ENCODE peak calls at places on chromosomes 6 and 20, in ten cellular contexts. J is mammary epithelial cell; S is naive thymus-derived CD4-positive, alpha-beta T cell; Y is globus pallidus; G is activated CD4-positive, CD25-positive, alpha-beta regulatory T cell; A is adipocyte; I is HS-27A; Q is thoracic aorta; U is ovary; E is stimulated activated CD4-positive, alpha-beta T cell treated with anti-CD3 and anti-CD28 coated beads, Interleukin-2, amount 100 ng/mL, for 4 hours. M is an unnamed sample.

GRCh38 chr6:23349521-23350147 is 776.4 kb upstream of the NRSN1 start:
- DNase-seq in J (peak), S (no peak), Y (no peak), G (no peak), A (peak), I (peak), Q (no peak), U (no peak), E (no peak), M (peak)

GRCh38 chr6:39804666-39805065 is 12.5 kb downstream of the DAAM2 start:
- DNase-seq in J (peak), S (no peak), Y (no peak), G (no peak), A (peak), I (no peak), Q (no peak), U (no peak), E (no peak), M (no peak)

GRCh38 chr6:2715737-2716136 is 35.0 kb downstream of the MYLK4 start:
- DNase-seq in J (no peak), S (no peak), Y (no peak), G (no peak), A (no peak), I (no peak), Q (no peak), U (no peak), E (no peak), M (no peak)

GRCh38 chr6:41502607-41503434 is 43.4 kb upstream of the FOXP4 start:
- DNase-seq in J (no peak), S (no peak), Y (no peak), G (no peak), A (no peak), I (no peak), Q (no peak), U (peak), E (no peak), M (no peak)

GRCh38 chr6:139126255-139126654 is 8.6 kb upstream of the HECA start:
- DNase-seq in J (peak), S (no peak), Y (no peak), G (no peak), A (peak), I (no peak), Q (no peak), U (no peak), E (no peak), M (no peak)

GRCh38 chr6:165092881-165093595 is 216.4 kb downstream of the C6orf118 start:
- DNase-seq in J (no peak), S (no peak), Y (no peak), G (no peak), A (no peak), I (no peak), Q (no peak), U (no peak), E (no peak), M (no peak)

GRCh38 chr6:99614430-99615161 is 8.0 kb downstream of the PRDM13 start:
- DNase-seq in J (no peak), S (no peak), Y (no peak), G (no peak), A (no peak), I (no peak), Q (no peak), U (no peak), E (no peak), M (peak)

GRCh38 chr6:117130125-117130524 is 135.2 kb upstream of the VGLL2 start:
- DNase-seq in J (no peak), S (no peak), Y (no peak), G (no peak), A (no peak), I (no peak), Q (no peak), U (no peak), E (no peak), M (no peak)

GRCh38 chr6:21109421-21110178 is 484.0 kb upstream of the SOX4 start:
- DNase-seq in J (peak), S (no peak), Y (no peak), G (no peak), A (peak), I (peak), Q (no peak), U (no peak), E (no peak), M (no peak)

GRCh38 chr20:53070714-53071392 is 98.7 kb downstream of the TSHZ2 start:
- DNase-seq in J (no peak), S (no peak), Y (no peak), G (no peak), A (no peak), I (no peak), Q (no peak), U (no peak), E (peak), M (no peak)

GRCh38 chr20:19254956-19255355 is 42.5 kb downstream of the SLC24A3 start:
- DNase-seq in J (no peak), S (no peak), Y (no peak), G (no peak), A (peak), I (no peak), Q (no peak), U (no peak), E (no peak), M (no peak)

GRCh38 chr6:39335780-39336541 is 13.5 kb upstream of the KCNK16 start:
- DNase-seq in J (peak), S (no peak), Y (no peak), G (no peak), A (no peak), I (no peak), Q (no peak), U (no peak), E (no peak), M (no peak)

GRCh38 chr20:25177890-25178321 is 17.6 kb upstream of the ENTPD6 start:
- DNase-seq in J (peak), S (no peak), Y (no peak), G (no peak), A (peak), I (peak), Q (no peak), U (no peak), E (no peak), M (no peak)

GRCh38 chr20:1033751-1034419 is 31.8 kb upstream of the RSPO4 start:
- DNase-seq in J (no peak), S (no peak), Y (peak), G (no peak), A (no peak), I (no peak), Q (no peak), U (no peak), E (no peak), M (no peak)

GRCh38 chr6:169650241-169650958 is 51.4 kb downstream of the WDR27 start:
- DNase-seq in J (no peak), S (no peak), Y (no peak), G (no peak), A (no peak), I (no peak), Q (no peak), U (no peak), E (no peak), M (no peak)

GRCh38 chr6:166097914-166098522 is 69.6 kb downstream of the TBXT start:
- DNase-seq in J (peak), S (peak), Y (peak), G (peak), A (peak), I (no peak), Q (no peak), U (peak), E (peak), M (no peak)

GRCh38 chr6:30883743-30884520 is at the start of gene DDR1:
- DNase-seq in J (peak), S (peak), Y (peak), G (peak), A (peak), I (no peak), Q (no peak), U (peak), E (peak), M (no peak)

GRCh38 chr6:29624520-29624961 is 8.4 kb downstream of the GABBR1 start:
- DNase-seq in J (no peak), S (no peak), Y (no peak), G (no peak), A (no peak), I (no peak), Q (no peak), U (no peak), E (no peak), M (no peak)